ENCODE peak calls at places on chromosome 9, in five cellular contexts. O is tibial nerve; F is thoracic aorta; Z is fibroblast of lung; R is CD8-positive, alpha-beta memory T cell. P is an unnamed sample.

GRCh38 chr9:107368696-107369095 is 85.6 kb downstream of the RAD23B start:
- DNase-seq in F (no peak), R (no peak), O (no peak), Z (no peak), P (no peak)

GRCh38 chr9:75869236-75869635 is 21.2 kb upstream of the PCSK5 start:
- DNase-seq in R (no peak), O (no peak), Z (no peak), F (no peak), P (no peak)

GRCh38 chr9:26656003-26656940 is 236.3 kb downstream of the CAAP1 start:
- DNase-seq in Z (peak), F (no peak), R (no peak), O (no peak), P (no peak)

GRCh38 chr9:94135222-94135621 is 51.0 kb downstream of the PTPDC1 start:
- DNase-seq in F (no peak), R (no peak), O (peak), Z (peak), P (no peak)

GRCh38 chr9:82443312-82443711 is 454.7 kb downstream of the SPATA31D1 start:
- DNase-seq in O (no peak), R (no peak), F (no peak), Z (no peak), P (no peak)

GRCh38 chr9:115194216-115194615 is 76.3 kb upstream of the TNC start:
- DNase-seq in R (no peak), F (no peak), Z (peak), O (no peak), P (no peak)

GRCh38 chr9:114894801-114895433 is 35.5 kb downstream of the TNFSF8 start:
- DNase-seq in F (no peak), R (no peak), Z (peak), O (no peak), P (no peak)

GRCh38 chr9:83197611-83198010 is 134.7 kb upstream of the RASEF start:
- DNase-seq in R (no peak), Z (no peak), O (no peak), F (no peak), P (no peak)

GRCh38 chr9:71754151-71754550 is 14.2 kb downstream of the CEMIP2 start:
- DNase-seq in R (no peak), O (no peak), F (no peak), Z (no peak), P (no peak)

GRCh38 chr9:123378028-123378427 is 22.0 kb downstream of the CRB2 start:
- DNase-seq in Z (no peak), O (no peak), F (no peak), R (no peak), P (no peak)
- H3K27ac ChIP-seq in Z (no peak), O (no peak), F (no peak), R (no peak), P (no peak)

GRCh38 chr9:135888126-135888765 is 19.1 kb downstream of the CAMSAP1 start:
- DNase-seq in F (no peak), Z (no peak), R (no peak), O (no peak), P (no peak)

GRCh38 chr9:135887585-135888050 is 19.7 kb downstream of the CAMSAP1 start:
- DNase-seq in F (no peak), Z (no peak), R (peak), O (no peak), P (no peak)

GRCh38 chr9:135886147-135886981 is 21.0 kb downstream of the CAMSAP1 start:
- DNase-seq in Z (peak), R (no peak), O (no peak), F (no peak), P (no peak)

GRCh38 chr9:135885100-135885853 is 22.1 kb downstream of the CAMSAP1 start:
- DNase-seq in O (no peak), Z (peak), R (no peak), F (no peak), P (no peak)

GRCh38 chr9:135887021-135887507 is 20.3 kb downstream of the CAMSAP1 start:
- DNase-seq in Z (peak), F (peak), O (no peak), R (no peak), P (no peak)
- H3K27ac ChIP-seq in Z (no peak), F (peak), O (no peak), R (no peak), P (peak)

DNA sequence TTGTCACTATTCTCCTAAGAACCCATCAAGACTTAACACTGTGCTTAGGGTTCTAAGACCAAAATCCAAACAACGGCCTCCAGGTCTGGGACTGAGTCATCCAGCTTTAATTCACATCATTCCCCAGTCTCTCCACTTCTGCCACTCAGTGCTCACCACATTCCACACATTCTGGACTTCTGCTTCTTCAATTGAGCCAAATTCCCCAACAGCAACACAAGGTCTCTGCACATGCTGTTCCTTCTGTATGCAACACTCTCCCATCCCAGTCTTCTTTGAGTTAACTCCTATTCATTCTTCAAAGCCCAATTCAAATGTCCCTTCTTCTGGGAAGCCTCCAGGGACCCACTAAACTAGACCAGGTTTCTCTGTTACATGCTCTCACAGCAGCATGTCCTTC is 97.8 kb downstream of the GPR21 start:
- DNase-seq in R (no peak), F (no peak), O (no peak), Z (peak), P (no peak)
- H3K27ac ChIP-seq in R (no peak), F (no peak), O (no peak), Z (no peak), P (no peak)

GRCh38 chr9:120712539-120713031 is 1.7 kb downstream of the MEGF9 start:
- DNase-seq in O (no peak), R (no peak), F (no peak), Z (no peak), P (no peak)

GRCh38 chr9:120708526-120709224 is 5.6 kb downstream of the MEGF9 start:
- DNase-seq in Z (peak), F (no peak), R (no peak), O (no peak), P (no peak)

GRCh38 chr9:120711841-120712538 is 2.3 kb downstream of the MEGF9 start:
- DNase-seq in R (no peak), O (no peak), F (no peak), Z (no peak), P (no peak)

GRCh38 chr9:120711354-120711753 is 2.9 kb downstream of the MEGF9 start:
- DNase-seq in O (no peak), F (no peak), Z (no peak), R (no peak), P (no peak)

DNA sequence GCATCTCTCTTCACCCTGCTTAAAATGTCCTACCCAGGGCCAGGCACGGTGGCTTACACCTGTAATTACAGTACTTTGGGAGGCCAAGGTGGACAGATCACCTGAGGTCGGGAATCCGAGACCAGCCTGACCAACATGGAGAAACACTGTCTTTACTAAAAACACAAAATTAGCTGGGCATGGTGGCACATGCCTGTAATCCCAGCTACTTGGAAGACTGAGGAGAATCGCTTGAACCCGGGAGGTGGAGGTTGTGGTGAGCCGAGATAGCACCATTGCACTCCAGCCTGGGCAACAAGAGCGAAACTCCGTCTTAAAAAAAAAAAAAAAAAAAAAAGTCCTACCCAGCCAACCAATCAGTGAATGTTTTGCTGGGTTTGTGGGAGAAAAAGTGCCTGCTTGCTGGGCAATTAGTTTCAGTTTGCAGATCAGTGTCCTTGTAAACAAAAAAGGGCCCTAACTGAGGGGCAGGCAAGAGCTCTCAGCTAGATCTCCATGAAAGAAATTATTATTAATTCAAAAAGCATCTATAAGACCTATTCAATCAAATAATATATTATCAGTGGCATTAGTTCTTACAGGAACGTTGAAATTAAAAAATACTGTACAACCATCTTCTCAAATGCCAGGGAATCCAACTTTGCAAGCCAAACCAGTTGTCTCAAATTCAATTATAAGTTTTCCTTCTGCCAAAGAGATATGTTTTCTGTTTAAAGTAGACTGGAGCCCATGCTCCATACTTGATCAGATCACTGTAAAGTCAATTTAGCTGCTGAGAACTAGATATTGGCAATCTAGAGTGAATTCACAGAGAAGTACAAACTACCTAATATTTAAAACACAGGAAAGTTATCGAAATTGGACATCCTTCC is 3.9 kb downstream of the MEGF9 start:
- DNase-seq in R (no peak), F (no peak), Z (peak), O (no peak), P (no peak)
- H3K27ac ChIP-seq in R (peak), F (peak), Z (no peak), O (peak), P (peak)

DNA sequence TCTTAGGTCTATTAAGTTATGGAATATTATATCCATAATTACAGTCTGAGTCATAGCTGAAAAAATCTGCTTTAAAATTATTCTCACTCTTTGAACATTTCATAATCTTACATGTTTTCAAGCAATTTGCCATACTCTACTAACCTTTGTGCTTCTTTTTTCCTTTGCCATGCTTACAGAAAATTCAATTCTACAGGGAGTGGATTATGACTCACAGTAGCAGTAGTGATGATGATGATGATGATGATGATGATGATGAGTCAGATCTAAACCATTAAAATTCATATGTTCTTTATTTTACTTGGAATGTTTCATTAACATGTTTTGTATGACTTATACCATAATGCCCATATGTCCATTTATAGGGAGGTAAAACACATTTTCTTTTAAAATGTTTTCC is 207.1 kb downstream of the VPS13A start:
- DNase-seq in R (no peak), Z (peak), O (no peak), F (no peak), P (no peak)
- H3K27ac ChIP-seq in R (no peak), Z (no peak), O (no peak), F (no peak), P (no peak)

DNA sequence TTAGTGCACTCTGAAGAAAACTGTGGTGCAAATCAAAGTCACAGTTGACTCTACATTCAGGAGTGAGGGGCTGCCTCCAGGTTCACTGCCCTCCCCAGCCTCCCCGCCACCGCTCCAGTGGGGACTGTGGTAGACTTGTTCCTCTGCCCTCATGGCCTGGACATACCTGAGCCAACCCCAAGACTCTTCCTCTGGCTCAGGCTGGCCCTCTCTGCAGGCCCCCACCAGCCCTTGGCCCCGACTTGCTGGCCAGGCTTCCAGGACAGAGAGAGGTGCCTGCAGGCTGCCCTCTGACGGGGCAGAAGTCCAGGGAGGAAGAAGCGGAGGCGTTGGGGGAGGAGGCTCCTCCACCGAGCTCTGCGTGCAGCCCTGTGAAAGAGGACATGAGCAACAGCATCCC is 2.7 kb upstream of the SARDH start:
- DNase-seq in O (no peak), Z (no peak), F (no peak), R (no peak), P (no peak)
- H3K27ac ChIP-seq in O (no peak), Z (no peak), F (no peak), R (no peak), P (no peak)